ENCODE peak calls at places on chromosomes 5 and 9, in seven cellular contexts. H is HCT116, G is HepG2, R is SK-N-SH, U is GM12878, T is H1, C is K562. I is an unnamed sample.

GRCh38 chr5:144284036-144284435 is 113.4 kb downstream of the KCTD16 start:
- DNase-seq in C (no peak), R (no peak), H (no peak), T (no peak), G (no peak), U (no peak), I (no peak)

GRCh38 chr5:115961413-115962238 is 649 bp upstream of the LVRN start:
- DNase-seq in H (no peak), R (peak), T (no peak), U (no peak), C (no peak), G (no peak), I (no peak)

GRCh38 chr9:26210338-26210851 is 532.2 kb upstream of the TUSC1 start:
- DNase-seq in H (no peak), T (no peak), C (no peak), R (no peak), G (no peak), U (no peak), I (no peak)

GRCh38 chr5:113050606-113051391 is 74.2 kb downstream of the DCP2 start:
- DNase-seq in G (no peak), U (no peak), T (no peak), R (no peak), H (no peak), C (peak), I (no peak)

GRCh38 chr5:10319202-10319851 is 11.6 kb upstream of the CMBL start:
- DNase-seq in R (no peak), G (peak), C (peak), U (no peak), T (no peak), H (no peak), I (no peak)

GRCh38 chr5:176536132-176536901 is 885 bp downstream of the RNF44 start:
- DNase-seq in C (peak), U (no peak), T (no peak), G (peak), H (no peak), R (peak), I (no peak)

GRCh38 chr9:73039253-73039915 is 86.5 kb upstream of the ALDH1A1 start:
- DNase-seq in G (no peak), U (no peak), T (no peak), C (no peak), H (no peak), R (no peak), I (no peak)

GRCh38 chr5:150510460-150511263 is 2.7 kb downstream of the NDST1 start:
- DNase-seq in U (no peak), H (no peak), T (no peak), R (peak), G (peak), C (no peak), I (peak)

GRCh38 chr5:60916646-60917045 is 28.2 kb downstream of the ERCC8 start:
- DNase-seq in G (no peak), U (no peak), C (no peak), R (no peak), T (no peak), H (no peak), I (no peak)

GRCh38 chr9:119003882-119004617 is 365.2 kb downstream of the BRINP1 start:
- DNase-seq in C (no peak), G (no peak), R (no peak), U (no peak), T (no peak), H (no peak), I (no peak)

GRCh38 chr5:94066437-94067207 is 325.2 kb upstream of the POU5F2 start:
- DNase-seq in G (no peak), R (no peak), H (no peak), T (no peak), U (no peak), C (no peak), I (no peak)

GRCh38 chr5:160071521-160072299 is 47.5 kb downstream of the PWWP2A start:
- DNase-seq in U (no peak), R (peak), G (no peak), T (no peak), C (no peak), H (no peak), I (no peak)

GRCh38 chr5:159061186-159061796 is 38.4 kb downstream of the EBF1 start:
- DNase-seq in C (peak), T (no peak), G (no peak), H (no peak), R (peak), U (no peak), I (no peak)

GRCh38 chr5:19855031-19855430 is 133.0 kb downstream of the CDH18 start:
- DNase-seq in G (no peak), H (no peak), C (no peak), T (no peak), R (no peak), U (no peak), I (no peak)

GRCh38 chr9:5578018-5578697 is 50.7 kb upstream of the RIC1 start:
- DNase-seq in G (no peak), H (no peak), U (no peak), R (no peak), C (no peak), T (no peak), I (no peak)

GRCh38 chr9:138049085-138049778 is 171.7 kb downstream of the CACNA1B start:
- DNase-seq in R (peak), H (no peak), T (no peak), C (no peak), U (no peak), G (no peak), I (no peak)

GRCh38 chr5:80722916-80723315 is 68.1 kb upstream of the DHFR start:
- DNase-seq in G (no peak), U (no peak), H (no peak), R (no peak), C (no peak), T (no peak), I (no peak)

GRCh38 chr9:5425006-5425628 is 12.6 kb downstream of the PLGRKT start:
- DNase-seq in R (peak), C (peak), U (peak), T (no peak), H (no peak), G (peak), I (no peak)

GRCh38 chr9:133304158-133304470 is 29.1 kb upstream of the ABO start:
- DNase-seq in T (no peak), U (no peak), R (no peak), C (no peak), G (no peak), H (no peak), I (no peak)

GRCh38 chr5:473344-474192 is 30.6 kb downstream of the EXOC3 start:
- DNase-seq in H (no peak), C (no peak), G (peak), U (no peak), R (peak), T (no peak), I (peak)

GRCh38 chr5:73066466-73066865 is 53.9 kb upstream of the TMEM171 start:
- DNase-seq in H (no peak), G (no peak), T (no peak), C (no peak), U (no peak), R (no peak), I (no peak)

GRCh38 chr5:90809695-90810094 is 251.1 kb downstream of the ADGRV1 start:
- DNase-seq in G (no peak), H (no peak), C (no peak), T (no peak), U (no peak), R (peak), I (no peak)

GRCh38 chr5:154779105-154779504 is 23.9 kb downstream of the LARP1 start:
- DNase-seq in G (peak), R (no peak), T (no peak), H (peak), U (no peak), C (no peak), I (no peak)

GRCh38 chr5:95881833-95882232 is 59.3 kb upstream of the GLRX start:
- DNase-seq in R (no peak), T (no peak), G (no peak), C (no peak), U (no peak), H (no peak), I (no peak)

GRCh38 chr5:13510616-13511015 is 433.9 kb downstream of the DNAH5 start:
- DNase-seq in T (no peak), R (no peak), C (no peak), U (no peak), G (peak), H (no peak), I (no peak)

GRCh38 chr9:93902051-93902779 is 52.9 kb downstream of the BARX1 start:
- DNase-seq in U (no peak), G (no peak), T (no peak), R (no peak), C (no peak), H (no peak), I (no peak)

GRCh38 chr9:88106492-88106891 is 31.8 kb downstream of the SPATA31C2 start:
- DNase-seq in R (peak), U (no peak), T (no peak), H (peak), C (no peak), G (no peak), I (peak)

GRCh38 chr9:130305381-130305780 is 39.8 kb downstream of the HMCN2 start:
- DNase-seq in U (no peak), H (no peak), G (no peak), T (no peak), R (no peak), C (no peak), I (peak)

GRCh38 chr5:135189024-135189423 is 155.0 kb upstream of the PITX1 start:
- DNase-seq in U (no peak), G (no peak), R (no peak), C (no peak), T (no peak), H (no peak), I (no peak)

GRCh38 chr5:174147551-174147950 is 102.0 kb downstream of the NSG2 start:
- DNase-seq in R (no peak), T (no peak), G (no peak), H (no peak), C (no peak), U (no peak), I (no peak)

GRCh38 chr9:109329274-109330258 is 8.7 kb upstream of the EPB41L4B start:
- DNase-seq in C (no peak), H (no peak), U (no peak), G (peak), T (no peak), R (peak), I (peak)

GRCh38 chr5:122713026-122713425 is 61.9 kb upstream of the SNX2 start:
- DNase-seq in H (no peak), G (no peak), T (no peak), C (no peak), U (no peak), R (no peak), I (no peak)

GRCh38 chr9:7976167-7976755 is 176.7 kb upstream of the DMAC1 start:
- DNase-seq in G (no peak), H (no peak), C (no peak), R (no peak), U (peak), T (no peak), I (no peak)

GRCh38 chr5:148937239-148937638 is 110.8 kb downstream of the ADRB2 start:
- DNase-seq in U (no peak), C (no peak), H (no peak), G (no peak), R (no peak), T (no peak), I (no peak)

GRCh38 chr9:95104088-95104960 is 213.2 kb downstream of the FANCC start:
- DNase-seq in U (no peak), G (no peak), R (peak), H (no peak), T (no peak), C (no peak), I (no peak)
- TF ChIP-seq JUND in U (no peak), G (no peak), R (no peak), H (no peak), T (no peak), C (no peak), I (no peak)

GRCh38 chr9:34437006-34437925 is 21.1 kb downstream of the FAM219A start:
- DNase-seq in T (peak), U (peak), H (peak), G (peak), R (peak), C (peak), I (peak)
- TF ChIP-seq JUND in T (no peak), U (no peak), H (no peak), G (no peak), R (no peak), C (no peak), I (no peak)

GRCh38 chr9:10274156-10274555 is 338.6 kb downstream of the PTPRD start:
- DNase-seq in R (no peak), T (no peak), G (no peak), U (no peak), H (no peak), C (no peak), I (no peak)

GRCh38 chr9:10265102-10265708 is 347.6 kb downstream of the PTPRD start:
- DNase-seq in G (no peak), T (no peak), C (no peak), H (no peak), R (no peak), U (no peak), I (no peak)

GRCh38 chr9:10272830-10273229 is 340.0 kb downstream of the PTPRD start:
- DNase-seq in G (no peak), H (no peak), T (no peak), R (no peak), U (no peak), C (no peak), I (no peak)

DNA sequence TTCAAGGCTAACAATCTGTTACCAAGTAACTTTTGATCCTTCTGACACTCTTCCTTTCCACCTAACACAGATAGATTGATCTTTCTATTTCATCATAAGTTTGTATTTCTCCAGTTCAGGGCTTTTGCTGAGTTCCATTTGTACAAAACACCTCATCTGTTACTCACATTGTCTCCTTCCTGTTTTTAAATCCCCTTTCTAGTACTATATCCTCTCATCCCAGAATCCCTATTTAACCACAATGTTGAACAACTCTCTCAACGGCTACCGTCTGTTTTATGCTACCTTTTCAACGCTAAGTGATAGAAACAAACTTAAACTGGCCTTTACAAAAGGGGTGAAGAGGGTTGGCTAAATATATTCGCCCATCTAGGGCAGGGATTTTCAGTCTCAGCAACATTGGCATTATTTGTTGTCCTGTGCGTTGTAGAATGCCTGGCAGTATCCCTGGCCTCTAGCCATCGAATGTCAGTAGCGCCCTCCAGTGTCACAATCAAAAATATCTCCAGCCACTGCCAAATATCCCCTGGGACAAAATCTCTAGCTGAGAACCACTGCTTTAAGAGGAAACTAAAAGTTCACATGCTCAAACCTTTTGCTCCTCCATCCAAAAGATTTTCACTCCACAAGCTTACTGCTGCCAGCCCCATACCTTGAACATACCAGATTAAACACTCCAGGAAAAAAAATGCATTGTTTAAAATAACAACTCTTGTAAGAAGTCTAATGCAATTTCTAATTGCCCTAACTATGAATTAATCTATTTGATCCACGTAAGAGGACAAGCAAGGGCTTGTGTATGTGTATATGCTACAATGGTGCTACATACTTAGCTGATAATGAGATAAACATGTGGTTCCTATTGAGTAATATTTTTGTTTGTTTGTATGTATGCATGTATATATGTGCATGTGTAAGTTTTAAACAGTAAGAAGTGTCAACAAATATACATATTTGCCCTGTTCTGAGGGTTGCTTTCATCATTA is 344.0 kb downstream of the PTPRD start:
- DNase-seq in G (peak), R (peak), T (peak), C (no peak), U (no peak), H (no peak), I (peak)
- TF ChIP-seq JUND in G (no peak), R (no peak), T (no peak), C (no peak), U (no peak), H (no peak), I (no peak)

GRCh38 chr5:17383526-17383925 is 114.5 kb upstream of the TAF11L2 start:
- DNase-seq in H (no peak), U (no peak), C (no peak), T (no peak), G (no peak), R (peak), I (no peak)
- TF ChIP-seq JUND in H (no peak), U (no peak), C (no peak), T (no peak), G (no peak), R (no peak), I (no peak)

DNA sequence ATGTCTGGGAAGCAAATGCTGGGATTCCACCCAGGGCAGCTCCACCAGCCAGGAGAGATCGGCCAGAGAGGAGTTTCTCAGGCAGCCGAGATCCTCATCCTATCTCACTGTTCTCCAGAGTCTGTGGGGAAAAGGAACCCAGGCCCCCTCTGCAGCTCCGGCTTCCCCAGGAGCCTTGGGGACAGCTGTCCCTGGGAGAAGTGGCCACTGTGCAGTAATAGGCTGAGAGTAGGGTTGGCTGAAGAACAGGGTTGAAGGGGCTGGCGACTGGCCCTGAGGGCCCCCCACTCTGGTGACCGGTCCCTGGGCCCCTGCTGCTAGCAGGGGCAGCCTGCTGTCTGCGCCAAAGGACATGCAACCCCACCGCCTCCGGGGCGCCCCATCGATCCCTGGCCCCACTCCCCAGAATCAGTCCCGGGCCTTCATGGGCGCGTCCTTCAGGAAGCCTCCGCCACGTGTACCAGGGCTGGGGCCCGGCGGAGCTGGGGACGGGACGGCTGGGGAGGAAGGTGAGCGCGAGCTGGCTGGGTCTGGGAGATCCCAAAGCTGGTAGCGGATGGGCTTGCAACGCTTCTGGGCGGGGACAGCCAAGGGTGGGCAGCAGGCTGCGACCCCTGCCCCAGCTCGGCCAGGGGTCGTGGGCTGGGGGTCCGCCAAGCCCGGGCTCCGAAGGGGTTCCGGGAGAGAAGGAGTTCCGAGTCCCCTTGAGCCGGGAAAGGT is 44.0 kb upstream of the STXBP1 start:
- DNase-seq in R (peak), T (no peak), H (no peak), C (peak), U (no peak), G (no peak), I (no peak)
- TF ChIP-seq JUND in R (no peak), T (no peak), H (no peak), C (no peak), U (no peak), G (no peak), I (no peak)

DNA sequence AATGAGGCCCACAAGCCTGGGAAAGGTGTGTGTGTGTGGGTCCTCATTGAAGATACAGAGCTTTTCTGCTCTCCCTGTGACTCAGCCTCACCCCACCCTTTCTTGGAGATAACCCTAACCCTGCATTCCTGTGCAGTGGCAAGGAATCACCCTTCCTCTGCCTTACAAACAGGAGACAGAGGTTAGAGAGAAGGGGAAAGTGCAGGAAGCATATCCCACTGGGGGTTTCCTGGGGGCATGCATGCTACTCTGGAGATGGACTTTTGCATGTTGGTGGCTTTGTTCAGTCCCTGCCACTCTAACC is 4.5 kb upstream of the LHX2 start:
- DNase-seq in U (no peak), H (no peak), C (no peak), G (no peak), T (no peak), R (no peak), I (no peak)
- TF ChIP-seq JUND in U (no peak), H (no peak), C (no peak), G (no peak), T (no peak), R (no peak), I (no peak)

GRCh38 chr9:114016629-114017423 is 61.3 kb downstream of the AMBP start:
- DNase-seq in G (no peak), H (no peak), R (no peak), T (no peak), U (no peak), C (no peak), I (no peak)
- TF ChIP-seq JUND in G (no peak), H (no peak), R (no peak), T (no peak), U (no peak), C (no peak), I (no peak)

GRCh38 chr5:120465281-120465961 is 1.3 kb downstream of the PRR16 start:
- DNase-seq in R (peak), G (no peak), H (no peak), C (peak), T (no peak), U (no peak), I (no peak)
- TF ChIP-seq JUND in R (no peak), G (no peak), H (no peak), C (no peak), T (no peak), U (no peak), I (no peak)

I was measured in T47D.